ENCODE peak calls at places on chromosomes 3 and 15, in nine cellular contexts. E is SK-N-SH, Q is GM23338, S is neural progenitor cell, Y is GM23248, U is PC-3, I is HCT116, T is OCI-LY7, K is hepatocyte. D is an unnamed sample.
A peak's percentile ranks its signal among the peaks of the same experiment; 100 is the strongest.

GRCh38 chr3:145893331-145893730 is 267.7 kb downstream of the PLOD2 start:
- DNase-seq in U (no peak), I (no peak), S (no peak), K (no peak), E (no peak), Y (no peak), T (no peak), Q (no peak), D (no peak)

GRCh38 chr3:66270726-66271125 is 49.9 kb downstream of the SLC25A26 start:
- DNase-seq in U (no peak), K (no peak), Y (no peak), I (no peak), E (no peak), Q (no peak), T (no peak), S (no peak), D (no peak)

GRCh38 chr3:64932666-64933342 is 245.0 kb upstream of the ADAMTS9 start:
- DNase-seq in I (no peak), T (no peak), Q (no peak), Y (no peak), U (no peak), S (no peak), E (no peak), K (peak; percentile 72), D (no peak)

GRCh38 chr3:117411991-117412390 is 702.4 kb downstream of the TUSC7 start:
- DNase-seq in U (no peak), I (no peak), Q (no peak), T (no peak), E (no peak), K (no peak), S (no peak), Y (no peak), D (no peak)

GRCh38 chr15:73884159-73884558 is 10.8 kb downstream of the TBC1D21 start:
- DNase-seq in S (no peak), Y (no peak), K (no peak), Q (no peak), T (no peak), I (no peak), U (no peak), E (no peak), D (no peak)

GRCh38 chr3:75985432-75985831 is 200.1 kb upstream of the ZNF717 start:
- DNase-seq in I (no peak), E (no peak), S (no peak), T (no peak), Y (no peak), K (no peak), Q (no peak), U (no peak), D (no peak)

GRCh38 chr3:15228147-15228546 is 22.1 kb downstream of the CAPN7 start:
- DNase-seq in Y (no peak), T (no peak), Q (no peak), I (no peak), K (no peak), E (no peak), S (no peak), U (no peak), D (no peak)

GRCh38 chr3:98961161-98962155 is 60.0 kb upstream of the DCBLD2 start:
- DNase-seq in U (peak; percentile 83), I (no peak), T (no peak), K (no peak), S (no peak), E (no peak), Q (no peak), Y (peak; percentile 87), D (no peak)

DNA sequence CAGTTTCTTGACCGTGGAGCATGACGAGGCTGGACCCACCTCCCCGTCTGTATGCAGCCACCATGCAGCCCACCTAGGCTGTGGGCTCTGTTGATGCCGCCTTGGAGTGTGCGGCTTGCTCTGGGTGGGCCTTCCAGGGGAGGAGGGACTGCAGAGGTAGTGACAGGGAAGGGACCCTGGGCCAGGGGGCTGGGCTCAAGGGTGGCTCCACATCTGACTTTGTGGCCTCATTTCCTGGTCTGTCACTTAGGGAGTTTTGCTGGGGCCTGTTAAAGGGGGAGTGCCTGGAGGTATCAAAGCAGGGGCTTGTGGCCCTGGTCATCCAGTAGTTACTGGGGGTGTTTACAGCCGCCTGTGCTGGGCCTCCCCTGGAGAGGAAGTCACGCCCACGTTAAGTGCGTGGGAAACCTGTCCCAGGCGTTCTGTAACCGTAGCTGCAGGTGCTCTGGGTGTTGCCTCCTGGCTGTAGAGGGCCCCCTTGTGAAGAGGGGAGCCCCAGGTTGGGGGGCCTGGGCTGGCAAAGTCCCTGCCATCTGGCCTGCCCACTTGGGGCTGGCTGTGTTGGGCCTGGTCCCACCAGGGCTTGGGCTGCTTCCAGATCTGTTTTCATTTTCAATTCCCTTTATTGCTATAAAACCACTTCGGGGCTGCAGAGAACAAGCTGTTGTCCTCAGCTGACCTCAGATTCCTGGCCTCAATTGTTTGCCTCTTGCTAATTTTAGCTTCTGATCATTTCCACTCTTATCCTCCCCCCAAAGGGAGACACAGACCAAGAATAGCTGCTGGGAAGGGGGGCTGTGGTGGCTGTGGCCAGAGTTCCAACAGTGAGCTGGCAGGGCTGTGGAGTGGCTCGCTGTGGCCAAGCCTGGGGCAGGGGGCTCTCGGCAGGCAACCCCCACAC is 26.5 kb downstream of the KLF13 start:
- DNase-seq in T (peak; percentile 71), S (no peak), U (no peak), E (peak; percentile 81), K (peak; percentile 48), Y (peak; percentile 78), Q (no peak), I (no peak), D (peak; percentile 75)
- TF ChIP-seq EZH2phosphoT487 in T (no peak), S (no peak), U (no peak), E (no peak), K (no peak), Y (no peak), Q (no peak), I (no peak), D (no peak)

GRCh38 chr3:186789554-186790260 is 6.3 kb downstream of the EIF4A2 start:
- DNase-seq in K (no peak), Y (peak; percentile 10), E (no peak), S (no peak), T (peak; percentile 36), U (no peak), Q (no peak), I (no peak), D (no peak)

GRCh38 chr3:186786810-186787375 is 3.5 kb downstream of the EIF4A2 start:
- DNase-seq in Y (peak; percentile 22), I (no peak), T (peak; percentile 5), U (no peak), E (no peak), S (no peak), Q (no peak), K (no peak), D (peak; percentile 42)

GRCh38 chr3:186790261-186790981 is 7.0 kb downstream of the EIF4A2 start:
- DNase-seq in Q (peak; percentile 40), U (peak; percentile 33), Y (peak; percentile 56), E (no peak), S (no peak), K (no peak), I (no peak), T (peak; percentile 50), D (peak; percentile 54)

GRCh38 chr3:186787642-186788481 is 4.5 kb downstream of the EIF4A2 start:
- DNase-seq in U (no peak), Q (no peak), E (no peak), T (peak; percentile 7), S (no peak), I (no peak), Y (peak; percentile 12), K (no peak), D (no peak)

DNA sequence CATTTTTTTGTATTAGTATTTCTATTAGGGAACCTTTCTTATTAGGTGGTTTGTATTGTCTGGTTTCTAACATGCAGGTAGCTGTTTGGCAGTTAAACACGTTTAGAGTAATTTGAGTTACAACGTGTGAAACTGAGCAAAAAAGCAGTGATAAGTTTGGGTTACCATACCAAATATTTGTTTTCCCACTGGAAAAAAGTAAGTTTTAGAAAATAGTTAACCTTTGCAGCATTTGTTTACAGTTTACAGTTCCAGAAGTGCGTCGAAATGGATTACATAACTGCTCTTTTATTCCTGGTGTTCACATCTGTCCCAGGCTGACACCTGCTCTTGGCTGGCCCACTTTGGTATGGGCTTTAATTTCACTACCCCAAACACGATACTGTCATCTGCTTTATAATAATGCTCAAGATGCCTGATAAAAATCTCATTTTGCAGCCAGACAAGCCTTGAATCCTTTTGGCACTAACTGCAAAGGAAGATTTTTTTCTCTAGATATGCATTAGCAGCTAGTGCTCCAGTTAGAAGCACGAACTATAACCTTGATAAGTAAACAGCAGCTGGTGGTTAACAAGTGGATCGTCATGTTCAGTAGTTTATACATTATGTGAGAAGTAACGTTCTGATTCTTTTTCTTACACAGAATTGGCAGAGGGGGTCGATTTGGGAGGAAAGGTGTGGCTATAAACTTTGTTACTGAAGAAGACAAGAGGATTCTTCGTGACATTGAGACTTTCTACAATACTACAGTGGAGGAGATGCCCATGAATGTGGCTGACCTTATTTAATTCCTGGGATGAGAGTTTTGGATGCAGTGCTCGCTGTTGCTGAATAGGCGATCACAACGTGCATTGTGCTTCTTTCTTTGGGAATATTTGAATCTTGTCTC is 5.3 kb downstream of the EIF4A2 start:
- DNase-seq in S (no peak), U (no peak), I (no peak), T (no peak), Y (peak; percentile 13), Q (no peak), E (no peak), K (no peak), D (no peak)
- H3K36me3 ChIP-seq in S (peaks cover 52% of the 10 kb centered on the region), U (peaks cover 73% of the 10 kb centered on the region), I (peaks cover 68% of the 10 kb centered on the region), T (peaks cover 99% of the 10 kb centered on the region), Y (peaks cover 64% of the 10 kb centered on the region), Q (peaks cover 78% of the 10 kb centered on the region), E (peaks cover 77% of the 10 kb centered on the region), K (peaks cover 28% of the 10 kb centered on the region), D (peaks cover 55% of the 10 kb centered on the region)

GRCh38 chr3:127886276-127886862 is 28.7 kb upstream of the KBTBD12 start:
- DNase-seq in S (no peak), Q (no peak), U (no peak), T (no peak), Y (no peak), E (no peak), K (no peak), I (no peak), D (no peak)

GRCh38 chr3:127889461-127889863 is 25.6 kb upstream of the KBTBD12 start:
- DNase-seq in E (no peak), Y (peak; percentile 88), U (no peak), Q (no peak), T (no peak), S (no peak), I (no peak), K (no peak), D (no peak)

GRCh38 chr3:127889976-127890650 is 24.9 kb upstream of the KBTBD12 start:
- DNase-seq in S (no peak), T (no peak), Q (peak; percentile 8), I (no peak), Y (peak; percentile 32), U (no peak), E (no peak), K (peak; percentile 29), D (no peak)

GRCh38 chr3:127888564-127889107 is 26.4 kb upstream of the KBTBD12 start:
- DNase-seq in T (no peak), K (no peak), I (no peak), U (no peak), Y (peak; percentile 69), S (no peak), E (peak; percentile 28), Q (no peak), D (no peak)

DNA sequence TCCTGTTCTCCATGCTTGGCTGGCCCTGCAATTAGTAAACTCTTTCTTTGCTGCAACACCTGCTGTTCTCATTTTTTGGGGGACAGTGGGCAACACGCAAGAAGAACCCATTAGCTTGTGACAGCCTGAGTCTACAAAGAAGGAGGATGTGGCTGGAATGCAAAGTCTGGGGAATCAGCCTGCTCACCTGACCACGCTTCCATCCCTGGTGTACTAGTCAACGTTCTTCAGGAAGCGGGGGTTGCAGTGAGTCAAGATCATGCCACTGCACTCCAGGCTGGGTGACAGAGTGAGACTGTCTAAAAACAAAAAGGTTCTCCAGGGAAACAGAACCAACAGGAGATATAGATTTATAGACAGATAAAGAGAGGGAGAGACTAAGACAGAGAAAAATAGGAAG is 27.7 kb upstream of the KBTBD12 start:
- DNase-seq in Q (no peak), E (no peak), S (no peak), T (no peak), I (no peak), Y (peak; percentile 43), U (peak; percentile 42), K (no peak), D (no peak)
- TF ChIP-seq EZH2phosphoT487 in Q (no peak), E (no peak), S (no peak), T (no peak), I (no peak), Y (no peak), U (no peak), K (no peak), D (no peak)

GRCh38 chr15:83063555-83063954 is 3.5 kb downstream of the BTBD1 start:
- DNase-seq in Q (no peak), I (no peak), T (peak; percentile 41), K (no peak), Y (no peak), U (no peak), S (no peak), E (no peak), D (no peak)
- H3K36me3 ChIP-seq in Q (no peaks in the 10 kb centered on the region), I (peaks cover 20% of the 10 kb centered on the region), T (peaks cover 71% of the 10 kb centered on the region), K (no peaks in the 10 kb centered on the region), Y (no peaks in the 10 kb centered on the region), U (peaks cover 14% of the 10 kb centered on the region), S (no peaks in the 10 kb centered on the region), E (peaks cover 7% of the 10 kb centered on the region), D (no peaks in the 10 kb centered on the region)